ENCODE peak calls at places on chromosomes 3 and 15, in nine cellular contexts. M, F, W, C, V, L, J, K and O are unnamed samples.

GRCh38 chr15:91338763-91339162 is 238.7 kb downstream of the SV2B start:
- DNase-seq in M (peak), F (peak), W (peak), C (peak), V (no peak), L (no peak), J (no peak), K (peak), O (peak)

GRCh38 chr15:95086543-95087252 is 855.3 kb downstream of the MCTP2 start:
- DNase-seq in M (peak), F (no peak), W (no peak), C (peak), V (no peak), L (no peak), J (peak), K (no peak), O (peak)

GRCh38 chr15:36643551-36643950 is 64.1 kb downstream of the CDIN1 start:
- DNase-seq in M (no peak), F (peak), W (no peak), C (peak), V (no peak), L (no peak), J (no peak), K (no peak), O (no peak)

GRCh38 chr3:175426805-175427204 is 567.7 kb downstream of the NAALADL2 start:
- DNase-seq in M (no peak), F (no peak), W (peak), C (peak), V (no peak), L (no peak), J (no peak), K (no peak), O (no peak)

GRCh38 chr3:171442184-171442583 is 18.0 kb downstream of the TNIK start:
- DNase-seq in M (no peak), F (peak), W (no peak), C (no peak), V (no peak), L (no peak), J (no peak), K (no peak), O (no peak)

GRCh38 chr15:45521596-45522167 is 873 bp downstream of the SLC30A4 start:
- DNase-seq in M (peak), F (no peak), W (peak), C (peak), V (no peak), L (no peak), J (peak), K (no peak), O (peak)

GRCh38 chr3:170485696-170486095 is 67.0 kb downstream of the CLDN11 start:
- DNase-seq in M (no peak), F (no peak), W (no peak), C (no peak), V (no peak), L (no peak), J (no peak), K (no peak), O (no peak)

GRCh38 chr3:44048196-44048924 is 193.3 kb upstream of the TOPAZ1 start:
- DNase-seq in M (no peak), F (no peak), W (no peak), C (peak), V (no peak), L (no peak), J (no peak), K (no peak), O (no peak)

GRCh38 chr15:28103831-28104230 is 4.7 kb upstream of the OCA2 start:
- DNase-seq in M (no peak), F (no peak), W (no peak), C (no peak), V (no peak), L (no peak), J (no peak), K (no peak), O (no peak)

GRCh38 chr15:78049691-78050440 is 27.6 kb downstream of the TBC1D2B start:
- DNase-seq in M (peak), F (no peak), W (peak), C (peak), V (no peak), L (peak), J (no peak), K (no peak), O (peak)

GRCh38 chr3:62373215-62373614 is at the start of gene FEZF2:
- DNase-seq in M (no peak), F (peak), W (no peak), C (no peak), V (no peak), L (no peak), J (no peak), K (no peak), O (no peak)

GRCh38 chr15:68939501-68939900 is 9.2 kb downstream of the SPESP1 start:
- DNase-seq in M (no peak), F (no peak), W (no peak), C (no peak), V (no peak), L (no peak), J (no peak), K (no peak), O (no peak)

GRCh38 chr3:100335137-100335833 is 728 bp downstream of the NIT2 start:
- DNase-seq in M (peak), F (peak), W (peak), C (peak), V (peak), L (no peak), J (peak), K (peak), O (peak)

GRCh38 chr3:108088697-108089096 is 2.1 kb downstream of the CD47 start:
- DNase-seq in M (peak), F (no peak), W (peak), C (peak), V (no peak), L (peak), J (peak), K (peak), O (no peak)

GRCh38 chr3:54951405-54951804 is 23.5 kb upstream of the LRTM1 start:
- DNase-seq in M (peak), F (peak), W (peak), C (peak), V (peak), L (no peak), J (no peak), K (peak), O (peak)

GRCh38 chr3:186360779-186361178 is 1.3 kb downstream of the DGKG start:
- DNase-seq in M (no peak), F (peak), W (no peak), C (no peak), V (no peak), L (no peak), J (no peak), K (no peak), O (no peak)

GRCh38 chr3:186361246-186361611 is 805 bp downstream of the DGKG start:
- DNase-seq in M (no peak), F (peak), W (no peak), C (no peak), V (no peak), L (no peak), J (no peak), K (no peak), O (no peak)

GRCh38 chr3:186361612-186362408 is at the start of gene DGKG:
- DNase-seq in M (no peak), F (peak), W (peak), C (peak), V (no peak), L (no peak), J (no peak), K (peak), O (no peak)

GRCh38 chr3:186362988-186363387 is 954 bp upstream of the DGKG start:
- DNase-seq in M (no peak), F (no peak), W (no peak), C (no peak), V (no peak), L (no peak), J (no peak), K (no peak), O (no peak)

GRCh38 chr3:186362409-186362757 is 349 bp upstream of the DGKG start:
- DNase-seq in M (no peak), F (no peak), W (no peak), C (no peak), V (no peak), L (no peak), J (no peak), K (no peak), O (no peak)
- TF ChIP-seq EZH2 in M (no peak), F (no peak), W (no peak), C (no peak), V (no peak), L (no peak), J (no peak), K (peak), O (peak)

GRCh38 chr15:43134157-43134637 is 811 bp downstream of the TMEM62 start:
- DNase-seq in M (no peak), F (peak), W (peak), C (peak), V (peak), L (no peak), J (peak), K (no peak), O (no peak)

GRCh38 chr15:43132830-43133428 is 457 bp upstream of the TMEM62 start:
- DNase-seq in M (no peak), F (peak), W (no peak), C (no peak), V (peak), L (no peak), J (peak), K (no peak), O (no peak)

GRCh38 chr15:43135351-43135750 is 2.0 kb downstream of the TMEM62 start:
- DNase-seq in M (no peak), F (no peak), W (no peak), C (no peak), V (no peak), L (no peak), J (no peak), K (no peak), O (no peak)

GRCh38 chr15:43127752-43128151 is 5.6 kb upstream of the TMEM62 start:
- DNase-seq in M (no peak), F (no peak), W (no peak), C (no peak), V (no peak), L (no peak), J (no peak), K (peak), O (peak)

GRCh38 chr15:43133429-43134156 is at the start of gene TMEM62:
- DNase-seq in M (peak), F (peak), W (peak), C (peak), V (peak), L (peak), J (peak), K (peak), O (peak)
- TF ChIP-seq EZH2 in M (no peak), F (peak), W (no peak), C (no peak), V (no peak), L (no peak), J (no peak), K (no peak), O (no peak)

GRCh38 chr3:19148768-19149091 is 420 bp downstream of the KCNH8 start:
- DNase-seq in M (no peak), F (no peak), W (peak), C (no peak), V (no peak), L (no peak), J (no peak), K (no peak), O (no peak)
- TF ChIP-seq EZH2 in M (no peak), F (no peak), W (no peak), C (peak), V (no peak), L (no peak), J (peak), K (no peak), O (no peak)

DNA sequence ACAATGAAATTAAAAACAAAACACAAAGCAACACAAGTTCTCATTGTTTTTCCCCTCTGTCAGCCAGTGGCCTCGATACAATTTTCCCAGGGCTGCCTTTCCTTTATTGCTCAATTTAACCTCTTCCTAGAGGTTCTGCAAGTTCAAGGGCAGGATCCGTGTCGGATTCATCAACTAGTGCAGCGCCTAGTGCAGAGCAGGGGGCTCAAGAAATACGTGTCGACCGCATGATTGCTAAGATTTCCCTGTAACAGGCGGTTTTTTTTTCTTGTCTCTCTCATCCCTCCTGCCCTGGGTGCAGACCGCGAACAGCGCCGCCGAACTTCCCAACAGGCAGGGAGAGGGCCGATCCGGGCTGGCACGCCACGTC is 1.4 kb upstream of the BHLHE40 start:
- DNase-seq in M (no peak), F (no peak), W (no peak), C (no peak), V (no peak), L (no peak), J (no peak), K (no peak), O (no peak)
- TF ChIP-seq EZH2 in M (no peak), F (no peak), W (no peak), C (no peak), V (no peak), L (no peak), J (no peak), K (no peak), O (no peak)

GRCh38 chr15:59997070-59997701 is 6.9 kb upstream of the FOXB1 start:
- DNase-seq in M (no peak), F (peak), W (no peak), C (peak), V (peak), L (no peak), J (no peak), K (no peak), O (no peak)
- TF ChIP-seq EZH2 in M (no peak), F (no peak), W (peak), C (no peak), V (no peak), L (no peak), J (peak), K (peak), O (peak)